ENCODE peak calls at places on chromosomes 13 and 19, in six cellular contexts. One of them, this sample, is unnamed.

GRCh38 chr13:103157034-103157433 is 90.8 kb upstream of the SLC10A2 start:
- DNase-seq in nephron progenitor cell: no peak
- DNase-seq in A172: no peak
- DNase-seq in substantia nigra: no peak
- DNase-seq in ecto neural progenitor cell: no peak
- DNase-seq in lower leg skin: no peak
- DNase-seq in this sample: no peak

GRCh38 chr19:29694669-29695627 is 20.1 kb downstream of the C19orf12 start:
- DNase-seq in nephron progenitor cell: peak
- DNase-seq in A172: peak
- DNase-seq in substantia nigra: peak
- DNase-seq in ecto neural progenitor cell: peak
- DNase-seq in lower leg skin: peak
- DNase-seq in this sample: no peak

GRCh38 chr13:102817907-102818306 is 19.0 kb downstream of the BIVM start:
- DNase-seq in nephron progenitor cell: no peak
- DNase-seq in A172: no peak
- DNase-seq in substantia nigra: no peak
- DNase-seq in ecto neural progenitor cell: no peak
- DNase-seq in lower leg skin: no peak
- DNase-seq in this sample: peak

GRCh38 chr19:39147480-39147879 is 21.9 kb downstream of the PAK4 start:
- DNase-seq in nephron progenitor cell: no peak
- DNase-seq in A172: no peak
- DNase-seq in substantia nigra: no peak
- DNase-seq in ecto neural progenitor cell: no peak
- DNase-seq in lower leg skin: no peak
- DNase-seq in this sample: no peak

GRCh38 chr13:100633461-100633860 is 41.1 kb downstream of the TMTC4 start:
- DNase-seq in nephron progenitor cell: no peak
- DNase-seq in A172: peak
- DNase-seq in substantia nigra: no peak
- DNase-seq in ecto neural progenitor cell: no peak
- DNase-seq in lower leg skin: no peak
- DNase-seq in this sample: peak

GRCh38 chr19:19139876-19140229 is 1.6 kb upstream of the TMEM161A start:
- DNase-seq in nephron progenitor cell: no peak
- DNase-seq in A172: no peak
- DNase-seq in substantia nigra: no peak
- DNase-seq in ecto neural progenitor cell: no peak
- DNase-seq in lower leg skin: no peak
- DNase-seq in this sample: no peak

GRCh38 chr13:35518337-35518736 is 41.8 kb upstream of the MAB21L1 start:
- DNase-seq in nephron progenitor cell: no peak
- DNase-seq in A172: peak
- DNase-seq in substantia nigra: no peak
- DNase-seq in ecto neural progenitor cell: no peak
- DNase-seq in lower leg skin: no peak
- DNase-seq in this sample: no peak

GRCh38 chr13:73835138-73835721 is 299.0 kb downstream of the KLF12 start:
- DNase-seq in nephron progenitor cell: peak
- DNase-seq in A172: peak
- DNase-seq in substantia nigra: no peak
- DNase-seq in ecto neural progenitor cell: no peak
- DNase-seq in lower leg skin: no peak
- DNase-seq in this sample: no peak

GRCh38 chr19:49950956-49951526 is 9.9 kb downstream of the SIGLEC11 start:
- DNase-seq in nephron progenitor cell: no peak
- DNase-seq in A172: no peak
- DNase-seq in substantia nigra: no peak
- DNase-seq in ecto neural progenitor cell: no peak
- DNase-seq in lower leg skin: no peak
- DNase-seq in this sample: no peak

GRCh38 chr19:49847731-49848696 is 2.9 kb upstream of the PTOV1 start:
- DNase-seq in nephron progenitor cell: no peak
- DNase-seq in A172: peak
- DNase-seq in substantia nigra: no peak
- DNase-seq in ecto neural progenitor cell: no peak
- DNase-seq in lower leg skin: no peak
- DNase-seq in this sample: peak

This sample was measured in kidney epithelial cell.